ENCODE peak calls at places on chromosomes 11 and 22, in four cellular contexts. D is HepG2, M is K562, U is GM12878. F is an unnamed sample.

GRCh38 chr11:100629671-100630070 is 57.4 kb upstream of the ARHGAP42 start:
- DNase-seq in D (no peak), M (no peak), U (no peak), F (no peak)

GRCh38 chr11:65968600-65969482 is 7.3 kb downstream of the SART1 start:
- DNase-seq in D (no peak), M (no peak), U (no peak), F (no peak)

GRCh38 chr22:32644252-32645100 is 157.0 kb upstream of the TIMP3 start:
- DNase-seq in D (peak; percentile 98), M (no peak), U (no peak), F (no peak)

GRCh38 chr11:118212131-118212725 is 12.6 kb downstream of the JAML start:
- DNase-seq in D (peak; percentile 99), M (no peak), U (no peak), F (no peak)

GRCh38 chr11:85530596-85530995 is 96.5 kb downstream of the DLG2 start:
- DNase-seq in D (no peak), M (no peak), U (no peak), F (no peak)

GRCh38 chr11:8023831-8024555 is 36.9 kb downstream of the EIF3F start:
- DNase-seq in D (no peak), M (no peak), U (no peak), F (no peak)

GRCh38 chr22:30204742-30205111 is 41.8 kb downstream of the LIF start:
- DNase-seq in D (no peak), M (no peak), U (no peak), F (no peak)

GRCh38 chr11:38648597-38648996 is 2050.6 kb upstream of the RAG2 start:
- DNase-seq in D (no peak), M (no peak), U (no peak), F (no peak)

GRCh38 chr11:71163371-71163770 is 89.0 kb downstream of the SHANK2 start:
- DNase-seq in D (no peak), M (no peak), U (no peak), F (no peak)

GRCh38 chr11:55054723-55055122 is 207.2 kb upstream of the TRIM48 start:
- DNase-seq in D (no peak), M (no peak), U (no peak), F (no peak)

GRCh38 chr22:35601743-35602633 is 15.1 kb downstream of the MB start:
- DNase-seq in D (no peak), M (no peak), U (no peak), F (no peak)

GRCh38 chr11:112725636-112726035 is 235.6 kb upstream of the NCAM1 start:
- DNase-seq in D (no peak), M (no peak), U (no peak), F (no peak)

GRCh38 chr11:104130161-104130560 is 33.8 kb downstream of the PDGFD start:
- DNase-seq in D (no peak), M (no peak), U (no peak), F (no peak)

GRCh38 chr11:5665746-5666395 is 19.0 kb downstream of the TRIM5 start:
- DNase-seq in D (no peak), M (no peak), U (no peak), F (no peak)

GRCh38 chr11:45755281-45755859 is 49.6 kb upstream of the SLC35C1 start:
- DNase-seq in D (no peak), M (no peak), U (no peak), F (no peak)

GRCh38 chr11:104256525-104256924 is 92.6 kb upstream of the PDGFD start:
- DNase-seq in D (no peak), M (no peak), U (no peak), F (no peak)

GRCh38 chr22:49010901-49011300 is 816.8 kb downstream of the BRD1 start:
- DNase-seq in D (no peak), M (no peak), U (no peak), F (no peak)

GRCh38 chr11:86151188-86152005 is 82.5 kb upstream of the PICALM start:
- DNase-seq in D (no peak), M (peak; percentile 84), U (no peak), F (no peak)

GRCh38 chr22:32815943-32816342 is 14.4 kb downstream of the TIMP3 start:
- DNase-seq in D (no peak), M (no peak), U (no peak), F (no peak)

GRCh38 chr22:43512279-43512678 is 100.5 kb downstream of the MPPED1 start:
- DNase-seq in D (no peak), M (no peak), U (no peak), F (no peak)

GRCh38 chr11:14891143-14892035 is 642 bp downstream of the CYP2R1 start:
- DNase-seq in D (no peak), M (peak; percentile 89), U (no peak), F (peak; percentile 86)

GRCh38 chr11:74004694-74005615 is 3.9 kb downstream of the UCP3 start:
- DNase-seq in D (no peak), M (peak; percentile 57), U (no peak), F (no peak)

GRCh38 chr22:36221799-36222751 is 17.3 kb downstream of the APOL2 start:
- DNase-seq in D (peak; percentile 37), M (peak; percentile 39), U (no peak), F (peak; percentile 71)

GRCh38 chr11:88103337-88104206 is 71.7 kb downstream of the RAB38 start:
- DNase-seq in D (peak; percentile 52), M (peak; percentile 35), U (peak; percentile 53), F (peak; percentile 78)

GRCh38 chr11:70306586-70307033 is 36.1 kb downstream of the PPFIA1 start:
- DNase-seq in D (no peak), M (peak; percentile 48), U (no peak), F (no peak)

GRCh38 chr11:134380229-134380628 is 31.8 kb downstream of the B3GAT1 start:
- DNase-seq in D (no peak), M (no peak), U (no peak), F (no peak)

GRCh38 chr11:6443269-6444003 is 2.6 kb upstream of the HPX start:
- DNase-seq in D (peak; percentile 28), M (peak; percentile 77), U (no peak), F (peak; percentile 74)

GRCh38 chr11:73950869-73951710 is at the start of gene DNAJB13:
- DNase-seq in D (peak; percentile 77), M (peak; percentile 85), U (peak; percentile 23), F (peak; percentile 78)

GRCh38 chr22:49850021-49850911 is 3.4 kb upstream of the ZBED4 start:
- DNase-seq in D (no peak), M (no peak), U (no peak), F (no peak)

DNA sequence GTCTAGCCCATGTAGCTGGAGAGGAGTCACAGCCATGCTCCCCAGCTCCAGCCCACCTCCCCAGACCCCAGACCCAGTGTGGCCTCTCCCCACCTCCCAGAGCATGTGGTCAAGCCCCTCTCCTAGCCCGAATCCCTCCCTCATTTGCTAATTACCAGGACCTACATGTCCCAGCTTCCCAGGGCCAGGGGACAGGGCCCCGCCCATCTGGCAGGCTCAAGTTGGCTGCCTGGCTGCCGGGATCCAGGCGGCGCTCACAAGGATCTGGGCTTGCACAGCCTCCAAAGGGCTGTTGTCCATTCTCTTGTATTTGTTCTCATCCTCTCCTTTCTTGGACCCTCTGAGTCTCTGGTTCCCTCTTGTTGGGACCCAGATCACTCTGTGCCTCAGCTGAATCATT is 4.6 kb upstream of the MIF start:
- DNase-seq in D (no peak), M (no peak), U (no peak), F (no peak)
- TF ChIP-seq SP1 in D (no peak), M (no peak), U (no peak), F (no peak)

DNA sequence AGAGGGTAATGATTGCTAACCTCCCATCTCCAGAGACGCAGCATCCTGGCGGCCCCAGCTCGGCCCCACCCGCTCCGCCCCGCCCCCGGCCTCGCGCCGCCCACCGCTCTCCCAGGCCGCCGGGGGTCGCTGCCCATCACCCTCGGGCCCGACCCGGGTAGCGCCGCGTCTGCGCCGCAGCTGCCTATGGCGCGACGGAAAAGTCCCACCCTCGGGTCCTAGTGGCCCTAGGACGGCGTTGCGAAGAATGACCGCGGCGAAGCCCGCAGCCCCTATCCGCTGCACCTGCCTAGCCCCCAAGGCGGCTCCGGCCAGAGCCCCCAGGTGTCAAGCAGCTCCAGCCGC is 457 bp downstream of the CPSF7 start:
- DNase-seq in D (peak; percentile 66), M (peak; percentile 88), U (no peak), F (peak; percentile 75)
- TF ChIP-seq BHLHE40 in D (no peak), M (no peak), U (no peak), F (no peak)

GRCh38 chr11:83410605-83411565 is 124.7 kb upstream of the CCDC90B start:
- DNase-seq in D (no peak), M (no peak), U (no peak), F (no peak)
- TF ChIP-seq FOXM1 in D (no peak), M (no peak), U (no peak), F (no peak)

DNA sequence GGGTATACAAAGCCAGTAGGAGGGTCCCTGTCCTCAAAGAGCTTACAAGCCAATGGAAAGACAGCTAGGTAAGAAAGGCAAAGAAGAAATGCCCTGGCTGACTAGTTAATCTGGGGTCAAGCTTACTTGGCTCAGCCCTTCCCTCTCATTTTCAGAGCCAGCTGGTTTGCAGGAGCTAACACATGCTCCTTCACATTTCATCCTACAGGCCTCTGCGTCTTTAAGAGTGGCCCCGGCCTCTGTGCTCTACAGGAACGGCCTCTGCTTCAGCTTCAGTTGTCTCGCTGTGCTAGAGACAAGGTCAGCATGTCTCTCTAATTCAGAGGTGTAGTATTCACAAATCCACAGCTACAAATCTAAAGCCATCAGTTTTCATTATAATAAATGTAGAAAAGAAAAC is 15.2 kb downstream of the ALKBH8 start:
- DNase-seq in D (no peak), M (no peak), U (no peak), F (no peak)
- TF ChIP-seq SP1 in D (no peak), M (no peak), U (no peak), F (no peak)

GRCh38 chr22:20520093-20520511 is 12.7 kb downstream of the MED15 start:
- DNase-seq in D (no peak), M (peak; percentile 61), U (no peak), F (no peak)
- TF ChIP-seq BHLHE40 in D (no peak), M (no peak), U (no peak), F (no peak)

DNA sequence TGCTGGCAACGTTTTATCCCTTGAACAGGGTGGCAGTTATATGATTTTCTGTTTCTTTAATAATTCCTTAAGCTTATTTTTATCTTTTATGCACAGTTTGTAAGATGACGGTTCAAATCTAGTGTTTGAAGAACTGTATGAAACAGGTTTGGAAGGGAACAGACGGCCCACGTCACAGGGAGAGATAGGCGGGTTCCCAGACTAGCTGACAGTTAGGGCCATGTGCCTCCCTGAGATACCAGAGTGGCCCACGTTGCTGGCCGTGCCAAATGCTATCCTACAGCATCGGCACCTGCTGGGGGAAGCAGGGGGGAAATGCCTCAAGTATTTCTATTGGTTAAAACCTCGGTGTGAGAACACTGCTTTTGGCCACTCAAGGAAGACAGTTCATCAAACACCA is 50.2 kb upstream of the BID start:
- DNase-seq in D (no peak), M (no peak), U (no peak), F (no peak)
- TF ChIP-seq FOXM1 in D (no peak), M (no peak), U (no peak), F (no peak)

DNA sequence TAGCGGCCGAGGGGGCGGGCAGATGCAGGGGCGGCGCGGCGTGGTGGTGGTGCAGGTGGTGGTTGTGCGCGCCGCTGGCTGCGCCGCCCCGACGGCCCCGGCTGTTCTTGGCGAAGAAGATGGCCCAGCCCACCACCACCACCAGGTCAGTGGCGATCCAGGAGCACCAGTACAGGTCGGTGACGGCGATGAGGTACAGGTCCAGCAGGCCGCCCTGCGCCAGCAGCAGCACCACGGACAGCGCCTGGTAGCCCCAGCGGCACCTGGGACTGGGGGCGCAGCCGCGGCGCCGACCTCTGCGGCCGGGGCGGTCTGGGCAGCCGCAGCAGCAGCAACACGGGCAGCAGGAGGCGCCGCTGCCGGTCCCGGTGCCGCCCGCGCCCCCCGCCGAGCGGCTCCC is 879 bp downstream of the TMEM121B start:
- DNase-seq in D (no peak), M (peak; percentile 85), U (no peak), F (peak; percentile 67)
- TF ChIP-seq SP1 in D (no peak), M (no peak), U (no peak), F (no peak)